ENCODE peak calls at places on chromosome 21, in seven cellular contexts. One of them, this sample, is unnamed.

GRCh38 chr21:44771896-44772525 is 29.6 kb downstream of the UBE2G2 start:
- DNase-seq in esophagus squamous epithelium: no peak
- DNase-seq in cardiac muscle cell: no peak
- DNase-seq in foreskin keratinocyte: no peak
- DNase-seq in fibroblast of mammary gland: no peak
- DNase-seq in fibroblast of pulmonary artery: no peak
- DNase-seq in psoas muscle: no peak
- DNase-seq in this sample: no peak

GRCh38 chr21:22225299-22225698 is 1227.1 kb downstream of the NCAM2 start:
- DNase-seq in esophagus squamous epithelium: no peak
- DNase-seq in cardiac muscle cell: no peak
- DNase-seq in foreskin keratinocyte: no peak
- DNase-seq in fibroblast of mammary gland: no peak
- DNase-seq in fibroblast of pulmonary artery: no peak
- DNase-seq in psoas muscle: no peak
- DNase-seq in this sample: no peak

GRCh38 chr21:33618407-33618806 is 23.1 kb downstream of the CRYZL1 start:
- DNase-seq in esophagus squamous epithelium: no peak
- DNase-seq in cardiac muscle cell: no peak
- DNase-seq in foreskin keratinocyte: no peak
- DNase-seq in fibroblast of mammary gland: no peak
- DNase-seq in fibroblast of pulmonary artery: no peak
- DNase-seq in psoas muscle: no peak
- DNase-seq in this sample: no peak

GRCh38 chr21:38743772-38744529 is 61.8 kb upstream of the ETS2 start:
- DNase-seq in esophagus squamous epithelium: no peak
- DNase-seq in cardiac muscle cell: no peak
- DNase-seq in foreskin keratinocyte: no peak
- DNase-seq in fibroblast of mammary gland: no peak
- DNase-seq in fibroblast of pulmonary artery: no peak
- DNase-seq in psoas muscle: no peak
- DNase-seq in this sample: no peak

GRCh38 chr21:45356653-45357435 is 48.1 kb upstream of the COL18A1 start:
- DNase-seq in esophagus squamous epithelium: no peak
- DNase-seq in cardiac muscle cell: no peak
- DNase-seq in foreskin keratinocyte: no peak
- DNase-seq in fibroblast of mammary gland: no peak
- DNase-seq in fibroblast of pulmonary artery: no peak
- DNase-seq in psoas muscle: no peak
- DNase-seq in this sample: no peak

GRCh38 chr21:26032263-26032662 is 138.3 kb downstream of the APP start:
- DNase-seq in esophagus squamous epithelium: no peak
- DNase-seq in cardiac muscle cell: no peak
- DNase-seq in foreskin keratinocyte: no peak
- DNase-seq in fibroblast of mammary gland: peak
- DNase-seq in fibroblast of pulmonary artery: no peak
- DNase-seq in psoas muscle: no peak
- DNase-seq in this sample: peak

GRCh38 chr21:33663241-33663640 is 20.9 kb downstream of the ITSN1 start:
- DNase-seq in esophagus squamous epithelium: no peak
- DNase-seq in cardiac muscle cell: no peak
- DNase-seq in foreskin keratinocyte: no peak
- DNase-seq in fibroblast of mammary gland: peak
- DNase-seq in fibroblast of pulmonary artery: no peak
- DNase-seq in psoas muscle: no peak
- DNase-seq in this sample: no peak

GRCh38 chr21:25907573-25908275 is 173.0 kb downstream of the GABPA start:
- DNase-seq in esophagus squamous epithelium: no peak
- DNase-seq in cardiac muscle cell: no peak
- DNase-seq in foreskin keratinocyte: no peak
- DNase-seq in fibroblast of mammary gland: no peak
- DNase-seq in fibroblast of pulmonary artery: no peak
- DNase-seq in psoas muscle: no peak
- DNase-seq in this sample: no peak

GRCh38 chr21:26169611-26170470 is 729 bp downstream of the APP start:
- DNase-seq in esophagus squamous epithelium: no peak
- DNase-seq in cardiac muscle cell: peak
- DNase-seq in foreskin keratinocyte: no peak
- DNase-seq in fibroblast of mammary gland: peak
- DNase-seq in fibroblast of pulmonary artery: peak
- DNase-seq in psoas muscle: peak
- DNase-seq in this sample: peak

GRCh38 chr21:44800971-44801467 is 601 bp downstream of the UBE2G2 start:
- DNase-seq in esophagus squamous epithelium: no peak
- DNase-seq in cardiac muscle cell: peak
- DNase-seq in foreskin keratinocyte: no peak
- DNase-seq in fibroblast of mammary gland: peak
- DNase-seq in fibroblast of pulmonary artery: peak
- DNase-seq in psoas muscle: no peak
- DNase-seq in this sample: peak

GRCh38 chr21:16573581-16573980 is 843.8 kb downstream of the USP25 start:
- DNase-seq in esophagus squamous epithelium: no peak
- DNase-seq in cardiac muscle cell: no peak
- DNase-seq in foreskin keratinocyte: no peak
- DNase-seq in fibroblast of mammary gland: peak
- DNase-seq in fibroblast of pulmonary artery: peak
- DNase-seq in psoas muscle: no peak
- DNase-seq in this sample: peak

GRCh38 chr21:33931799-33932390 is 16.3 kb upstream of the ATP5PO start:
- DNase-seq in esophagus squamous epithelium: no peak
- DNase-seq in cardiac muscle cell: no peak
- DNase-seq in foreskin keratinocyte: no peak
- DNase-seq in fibroblast of mammary gland: no peak
- DNase-seq in fibroblast of pulmonary artery: no peak
- DNase-seq in psoas muscle: no peak
- DNase-seq in this sample: no peak

GRCh38 chr21:38983560-38983959 is 177.8 kb downstream of the ETS2 start:
- DNase-seq in esophagus squamous epithelium: no peak
- DNase-seq in cardiac muscle cell: no peak
- DNase-seq in foreskin keratinocyte: no peak
- DNase-seq in fibroblast of mammary gland: no peak
- DNase-seq in fibroblast of pulmonary artery: no peak
- DNase-seq in psoas muscle: no peak
- DNase-seq in this sample: no peak

GRCh38 chr21:43953028-43953427 is 59.1 kb upstream of the TRAPPC10 start:
- DNase-seq in esophagus squamous epithelium: no peak
- DNase-seq in cardiac muscle cell: no peak
- DNase-seq in foreskin keratinocyte: no peak
- DNase-seq in fibroblast of mammary gland: no peak
- DNase-seq in fibroblast of pulmonary artery: no peak
- DNase-seq in psoas muscle: peak
- DNase-seq in this sample: no peak

GRCh38 chr21:24076179-24076578 is 1531.1 kb downstream of the MRPL39 start:
- DNase-seq in esophagus squamous epithelium: no peak
- DNase-seq in cardiac muscle cell: no peak
- DNase-seq in foreskin keratinocyte: no peak
- DNase-seq in fibroblast of mammary gland: no peak
- DNase-seq in fibroblast of pulmonary artery: peak
- DNase-seq in psoas muscle: no peak
- DNase-seq in this sample: peak

GRCh38 chr21:38773108-38774061 is 32.3 kb upstream of the ETS2 start:
- DNase-seq in esophagus squamous epithelium: no peak
- DNase-seq in cardiac muscle cell: no peak
- DNase-seq in foreskin keratinocyte: peak
- DNase-seq in fibroblast of mammary gland: peak
- DNase-seq in fibroblast of pulmonary artery: peak
- DNase-seq in psoas muscle: no peak
- DNase-seq in this sample: peak

GRCh38 chr21:38958940-38959685 is 153.4 kb downstream of the ETS2 start:
- DNase-seq in esophagus squamous epithelium: no peak
- DNase-seq in cardiac muscle cell: no peak
- DNase-seq in foreskin keratinocyte: no peak
- DNase-seq in fibroblast of mammary gland: peak
- DNase-seq in fibroblast of pulmonary artery: peak
- DNase-seq in psoas muscle: no peak
- DNase-seq in this sample: peak

GRCh38 chr21:38319781-38320180 is 63.0 kb downstream of the KCNJ15 start:
- DNase-seq in esophagus squamous epithelium: no peak
- DNase-seq in cardiac muscle cell: no peak
- DNase-seq in foreskin keratinocyte: peak
- DNase-seq in fibroblast of mammary gland: peak
- DNase-seq in fibroblast of pulmonary artery: no peak
- DNase-seq in psoas muscle: no peak
- DNase-seq in this sample: no peak

GRCh38 chr21:43816611-43817071 is 27.3 kb downstream of the RRP1 start:
- DNase-seq in esophagus squamous epithelium: no peak
- DNase-seq in cardiac muscle cell: no peak
- DNase-seq in foreskin keratinocyte: no peak
- DNase-seq in fibroblast of mammary gland: no peak
- DNase-seq in fibroblast of pulmonary artery: no peak
- DNase-seq in psoas muscle: peak
- DNase-seq in this sample: no peak

GRCh38 chr21:25952306-25952705 is 217.5 kb downstream of the GABPA start:
- DNase-seq in esophagus squamous epithelium: no peak
- DNase-seq in cardiac muscle cell: no peak
- DNase-seq in foreskin keratinocyte: no peak
- DNase-seq in fibroblast of mammary gland: no peak
- DNase-seq in fibroblast of pulmonary artery: no peak
- DNase-seq in psoas muscle: no peak
- DNase-seq in this sample: no peak

GRCh38 chr21:35732788-35733187 is 327.5 kb downstream of the SETD4 start:
- DNase-seq in esophagus squamous epithelium: no peak
- DNase-seq in cardiac muscle cell: no peak
- DNase-seq in foreskin keratinocyte: peak
- DNase-seq in fibroblast of mammary gland: no peak
- DNase-seq in fibroblast of pulmonary artery: no peak
- DNase-seq in psoas muscle: no peak
- DNase-seq in this sample: no peak

GRCh38 chr21:35727830-35728229 is 332.5 kb downstream of the SETD4 start:
- DNase-seq in esophagus squamous epithelium: no peak
- DNase-seq in cardiac muscle cell: no peak
- DNase-seq in foreskin keratinocyte: no peak
- DNase-seq in fibroblast of mammary gland: no peak
- DNase-seq in fibroblast of pulmonary artery: no peak
- DNase-seq in psoas muscle: no peak
- DNase-seq in this sample: no peak

DNA sequence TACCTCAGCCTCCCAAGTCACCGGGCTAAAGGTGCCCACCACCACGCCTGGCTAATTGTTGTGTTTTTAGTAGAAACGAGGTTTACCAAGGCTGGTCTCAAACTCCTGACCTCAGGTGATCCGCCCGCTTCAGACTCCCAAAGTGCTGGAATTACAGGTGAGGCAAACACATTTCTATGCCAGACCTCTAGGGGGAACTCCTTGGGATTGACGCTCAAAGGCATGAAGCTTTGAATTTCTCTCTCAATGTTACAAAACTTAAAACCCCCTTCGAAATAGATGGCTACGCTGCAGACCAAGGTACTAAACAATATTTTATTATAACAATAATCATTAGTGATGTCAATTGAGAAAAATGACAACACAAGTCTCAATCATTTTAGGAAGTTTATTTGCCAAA is 330.0 kb downstream of the SETD4 start:
- DNase-seq in esophagus squamous epithelium: no peak
- DNase-seq in cardiac muscle cell: no peak
- DNase-seq in foreskin keratinocyte: no peak
- DNase-seq in fibroblast of mammary gland: no peak
- DNase-seq in fibroblast of pulmonary artery: no peak
- DNase-seq in psoas muscle: no peak
- DNase-seq in this sample: no peak
- TF ChIP-seq CTCF in esophagus squamous epithelium: no peak
- TF ChIP-seq CTCF in cardiac muscle cell: no peak
- TF ChIP-seq CTCF in foreskin keratinocyte: peak
- TF ChIP-seq CTCF in fibroblast of mammary gland: no peak
- TF ChIP-seq CTCF in fibroblast of pulmonary artery: no peak
- TF ChIP-seq CTCF in psoas muscle: no peak
- TF ChIP-seq CTCF in this sample: no peak

GRCh38 chr21:41142051-41142795 is 25.7 kb upstream of the BACE2 start:
- DNase-seq in esophagus squamous epithelium: no peak
- DNase-seq in cardiac muscle cell: no peak
- DNase-seq in foreskin keratinocyte: peak
- DNase-seq in fibroblast of mammary gland: peak
- DNase-seq in fibroblast of pulmonary artery: peak
- DNase-seq in psoas muscle: no peak
- DNase-seq in this sample: peak
- TF ChIP-seq CTCF in esophagus squamous epithelium: no peak
- TF ChIP-seq CTCF in cardiac muscle cell: no peak
- TF ChIP-seq CTCF in foreskin keratinocyte: peak
- TF ChIP-seq CTCF in fibroblast of mammary gland: no peak
- TF ChIP-seq CTCF in fibroblast of pulmonary artery: no peak
- TF ChIP-seq CTCF in psoas muscle: no peak
- TF ChIP-seq CTCF in this sample: no peak

GRCh38 chr21:32383812-32384211 is 9.0 kb downstream of the URB1 start:
- DNase-seq in esophagus squamous epithelium: no peak
- DNase-seq in cardiac muscle cell: no peak
- DNase-seq in foreskin keratinocyte: no peak
- DNase-seq in fibroblast of mammary gland: no peak
- DNase-seq in fibroblast of pulmonary artery: no peak
- DNase-seq in psoas muscle: no peak
- DNase-seq in this sample: no peak
- TF ChIP-seq CTCF in esophagus squamous epithelium: no peak
- TF ChIP-seq CTCF in cardiac muscle cell: no peak
- TF ChIP-seq CTCF in foreskin keratinocyte: peak
- TF ChIP-seq CTCF in fibroblast of mammary gland: no peak
- TF ChIP-seq CTCF in fibroblast of pulmonary artery: no peak
- TF ChIP-seq CTCF in psoas muscle: no peak
- TF ChIP-seq CTCF in this sample: no peak

GRCh38 chr21:42539342-42539741 is 25.7 kb downstream of the SLC37A1 start:
- DNase-seq in esophagus squamous epithelium: no peak
- DNase-seq in cardiac muscle cell: no peak
- DNase-seq in foreskin keratinocyte: no peak
- DNase-seq in fibroblast of mammary gland: no peak
- DNase-seq in fibroblast of pulmonary artery: no peak
- DNase-seq in psoas muscle: no peak
- DNase-seq in this sample: no peak

GRCh38 chr21:42540396-42540795 is 26.7 kb downstream of the SLC37A1 start:
- DNase-seq in esophagus squamous epithelium: no peak
- DNase-seq in cardiac muscle cell: no peak
- DNase-seq in foreskin keratinocyte: no peak
- DNase-seq in fibroblast of mammary gland: no peak
- DNase-seq in fibroblast of pulmonary artery: no peak
- DNase-seq in psoas muscle: no peak
- DNase-seq in this sample: no peak

GRCh38 chr21:42538479-42539275 is 25.0 kb downstream of the SLC37A1 start:
- DNase-seq in esophagus squamous epithelium: no peak
- DNase-seq in cardiac muscle cell: no peak
- DNase-seq in foreskin keratinocyte: no peak
- DNase-seq in fibroblast of mammary gland: no peak
- DNase-seq in fibroblast of pulmonary artery: no peak
- DNase-seq in psoas muscle: no peak
- DNase-seq in this sample: no peak

GRCh38 chr21:42541174-42541573 is 27.5 kb downstream of the SLC37A1 start:
- DNase-seq in esophagus squamous epithelium: no peak
- DNase-seq in cardiac muscle cell: no peak
- DNase-seq in foreskin keratinocyte: no peak
- DNase-seq in fibroblast of mammary gland: no peak
- DNase-seq in fibroblast of pulmonary artery: no peak
- DNase-seq in psoas muscle: no peak
- DNase-seq in this sample: no peak

GRCh38 chr21:42539931-42540343 is 26.3 kb downstream of the SLC37A1 start:
- DNase-seq in esophagus squamous epithelium: no peak
- DNase-seq in cardiac muscle cell: peak
- DNase-seq in foreskin keratinocyte: no peak
- DNase-seq in fibroblast of mammary gland: no peak
- DNase-seq in fibroblast of pulmonary artery: no peak
- DNase-seq in psoas muscle: no peak
- DNase-seq in this sample: no peak
- TF ChIP-seq CTCF in esophagus squamous epithelium: no peak
- TF ChIP-seq CTCF in cardiac muscle cell: peak
- TF ChIP-seq CTCF in foreskin keratinocyte: peak
- TF ChIP-seq CTCF in fibroblast of mammary gland: peak
- TF ChIP-seq CTCF in fibroblast of pulmonary artery: no peak
- TF ChIP-seq CTCF in psoas muscle: no peak
- TF ChIP-seq CTCF in this sample: no peak